ENCODE peak calls at places on chromosome 6, in nine cellular contexts. Y is neural progenitor cell; O is epithelial cell of esophagus; T is CD8-positive, alpha-beta memory T cell; D is kidney glomerular epithelial cell; J is fibroblast of gingiva; E is H7; M is stimulated activated CD8-positive, alpha-beta memory T cell treated with anti-CD3 and anti-CD28 coated beads, Interleukin-2, amount 100 ng/mL, for 1 hour; U is choroid plexus epithelial cell. P is an unnamed sample.

GRCh38 chr6:55713411-55713810 is 134.4 kb upstream of the HMGCLL1 start:
- DNase-seq in Y (no peak), E (no peak), O (peak), M (no peak), T (no peak), J (peak), D (peak), U (peak), P (peak)

GRCh38 chr6:20953019-20953418 is 418.8 kb downstream of the CDKAL1 start:
- DNase-seq in U (no peak), E (peak), Y (peak), J (no peak), D (no peak), O (no peak), T (no peak), M (no peak), P (peak)

GRCh38 chr6:74946961-74947360 is 258.9 kb downstream of the COL12A1 start:
- DNase-seq in U (peak), O (peak), Y (no peak), E (no peak), M (no peak), D (peak), T (no peak), J (no peak), P (no peak)

GRCh38 chr6:51618563-51618962 is 468.9 kb downstream of the PKHD1 start:
- DNase-seq in E (no peak), T (no peak), D (no peak), M (no peak), O (peak), U (no peak), Y (peak), J (no peak), P (peak)

GRCh38 chr6:2989332-2990178 is 10.1 kb upstream of the NQO2 start:
- DNase-seq in D (peak), E (peak), U (peak), Y (peak), T (peak), J (peak), O (peak), M (peak), P (peak)

GRCh38 chr6:169339025-169339424 is 85.4 kb upstream of the THBS2 start:
- DNase-seq in Y (no peak), O (no peak), J (no peak), U (no peak), T (no peak), M (no peak), D (no peak), E (no peak), P (no peak)

GRCh38 chr6:10411131-10411914 is 3.6 kb downstream of the TFAP2A start:
- DNase-seq in M (no peak), Y (peak), E (peak), T (no peak), J (no peak), D (no peak), O (no peak), U (no peak), P (no peak)

GRCh38 chr6:24720131-24720603 is 1.2 kb upstream of the C6orf62 start:
- DNase-seq in O (peak), J (peak), T (peak), U (peak), D (no peak), Y (peak), M (peak), E (peak), P (peak)

GRCh38 chr6:45422541-45423110 is 44.9 kb upstream of the SUPT3H start:
- DNase-seq in Y (peak), U (peak), E (peak), O (peak), T (peak), M (peak), D (no peak), J (peak), P (peak)

GRCh38 chr6:30127238-30128093 is 8.5 kb upstream of the TRIM40 start:
- DNase-seq in J (no peak), D (no peak), M (no peak), O (no peak), Y (peak), T (no peak), U (no peak), E (peak), P (peak)

GRCh38 chr6:106496791-106497190 is 132.5 kb downstream of the RTN4IP1 start:
- DNase-seq in J (no peak), E (no peak), U (no peak), T (no peak), Y (no peak), M (no peak), D (no peak), O (peak), P (no peak)